ENCODE peak calls at places on chromosomes 5 and 9, in four cellular contexts. U is WTC11, I is GM12878, W is K562. S is an unnamed sample.

GRCh38 chr5:9192286-9192685 is 353.6 kb downstream of the SEMA5A start:
- DNase-seq in U (no peak), I (no peak), W (no peak), S (no peak)

GRCh38 chr5:109689740-109690455 is at the start of gene MAN2A1:
- DNase-seq in U (peak), I (no peak), W (peak), S (no peak)

GRCh38 chr5:128015978-128016377 is 67.6 kb upstream of the SLC12A2 start:
- DNase-seq in U (no peak), I (no peak), W (no peak), S (no peak)

GRCh38 chr5:134458234-134458633 is 46.6 kb upstream of the CDKN2AIPNL start:
- DNase-seq in U (no peak), I (no peak), W (no peak), S (no peak)

GRCh38 chr5:61449756-61450155 is 117.7 kb downstream of the ZSWIM6 start:
- DNase-seq in U (no peak), I (no peak), W (no peak), S (no peak)

GRCh38 chr9:120692901-120693573 is 21.2 kb downstream of the MEGF9 start:
- DNase-seq in U (no peak), I (no peak), W (no peak), S (no peak)

GRCh38 chr5:173326501-173326960 is 1.7 kb downstream of the STC2 start:
- DNase-seq in U (no peak), I (no peak), W (peak), S (no peak)

GRCh38 chr5:997711-998110 is 10.9 kb upstream of the NKD2 start:
- DNase-seq in U (peak), I (no peak), W (no peak), S (no peak)

GRCh38 chr5:97181856-97182545 is 1.0 kb downstream of the RIOK2 start:
- DNase-seq in U (no peak), I (no peak), W (no peak), S (no peak)

GRCh38 chr5:127085371-127085770 is 12.1 kb upstream of the C5orf63 start:
- DNase-seq in U (no peak), I (no peak), W (no peak), S (no peak)

GRCh38 chr5:134577022-134577795 is 51.7 kb downstream of the JADE2 start:
- DNase-seq in U (no peak), I (no peak), W (no peak), S (no peak)

GRCh38 chr9:125700791-125701190 is 6.2 kb downstream of the MAPKAP1 start:
- DNase-seq in U (peak), I (peak), W (no peak), S (no peak)

GRCh38 chr9:125699870-125700269 is 7.1 kb downstream of the MAPKAP1 start:
- DNase-seq in U (no peak), I (no peak), W (no peak), S (no peak)

GRCh38 chr9:125703662-125704061 is 3.3 kb downstream of the MAPKAP1 start:
- DNase-seq in U (no peak), I (no peak), W (no peak), S (no peak)

GRCh38 chr9:125705893-125706292 is 1.1 kb downstream of the MAPKAP1 start:
- DNase-seq in U (no peak), I (no peak), W (no peak), S (no peak)

GRCh38 chr9:125701351-125701750 is 5.7 kb downstream of the MAPKAP1 start:
- DNase-seq in U (no peak), I (no peak), W (no peak), S (no peak)
- TF ChIP-seq ATF2 in U (no peak), I (no peak), W (no peak), S (no peak)

GRCh38 chr9:133139246-133140173 is 18.5 kb upstream of the RALGDS start:
- DNase-seq in U (no peak), I (no peak), W (no peak), S (no peak)
- TF ChIP-seq ATF2 in U (no peak), I (no peak), W (no peak), S (no peak)

DNA sequence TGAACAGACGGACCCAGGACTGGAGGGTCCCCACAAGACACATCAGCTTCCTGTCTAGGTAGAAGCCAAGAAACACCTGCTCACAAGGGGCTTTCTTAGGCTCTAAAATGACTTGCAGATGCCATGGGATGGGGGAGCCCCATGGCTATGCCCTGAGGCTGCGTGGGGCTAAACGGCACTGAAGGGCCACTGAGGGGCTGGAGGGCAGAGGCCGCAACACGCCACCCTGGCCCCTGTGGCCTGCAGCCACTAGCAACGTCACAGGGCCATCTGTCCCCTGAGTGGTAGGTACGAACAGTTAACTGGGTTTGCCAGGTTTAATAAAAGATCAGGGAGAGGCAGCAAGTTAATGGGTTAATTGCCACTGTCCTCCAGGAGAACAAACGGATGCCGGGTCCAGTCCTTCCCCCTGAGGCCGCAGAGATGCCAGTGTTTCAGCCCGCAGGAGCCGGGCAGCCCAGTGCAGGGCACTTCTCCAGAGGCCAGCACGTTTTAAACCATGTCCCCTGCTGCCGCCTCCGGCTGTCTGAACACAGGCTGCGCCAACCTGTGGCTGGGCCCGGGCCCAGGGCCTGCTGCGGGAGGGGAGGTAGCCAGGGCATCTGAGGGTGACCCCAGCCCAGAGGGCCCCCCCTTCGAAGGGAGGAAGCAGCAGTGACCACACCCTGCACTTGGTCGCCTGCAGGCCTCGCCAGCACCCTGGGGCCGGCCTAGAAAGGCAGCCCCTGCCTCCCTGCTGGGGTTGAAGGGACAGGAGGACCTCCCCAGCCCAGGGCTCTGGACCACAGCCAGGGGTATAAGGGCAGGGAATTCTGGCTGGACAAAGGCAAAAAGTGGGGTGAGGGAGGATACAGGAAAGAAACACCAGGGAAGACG is 227.4 kb downstream of the FANCC start:
- DNase-seq in U (no peak), I (no peak), W (peak), S (no peak)
- TF ChIP-seq ATF2 in U (no peak), I (no peak), W (no peak), S (no peak)

DNA sequence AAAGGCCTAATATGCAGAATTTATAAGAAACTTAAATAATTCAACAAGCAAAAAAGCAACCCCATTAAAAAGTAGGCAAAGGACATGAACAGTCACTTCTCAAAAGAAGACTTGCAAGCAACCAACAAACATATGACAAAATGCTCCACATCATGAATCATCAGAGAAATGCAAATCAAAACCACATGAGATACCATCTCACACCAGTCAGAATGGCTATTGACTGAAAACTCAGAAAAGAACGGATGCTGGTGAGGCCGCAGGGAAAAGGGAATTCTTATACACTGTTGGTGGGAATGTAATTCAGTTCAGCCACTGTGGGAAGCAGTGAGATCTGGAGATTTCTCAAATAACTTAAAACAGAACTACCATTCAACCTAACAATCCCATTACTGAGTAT is 104.2 kb upstream of the MAP3K1 start:
- DNase-seq in U (no peak), I (no peak), W (no peak), S (no peak)
- TF ChIP-seq ATF2 in U (no peak), I (no peak), W (no peak), S (no peak)

GRCh38 chr5:132785355-132785754 is 8.3 kb upstream of the SEPTIN8 start:
- DNase-seq in U (no peak), I (no peak), W (no peak), S (no peak)
- TF ChIP-seq ATF2 in U (no peak), I (no peak), W (no peak), S (no peak)

GRCh38 chr9:86097510-86098224 is 1.7 kb downstream of the GOLM1 start:
- DNase-seq in U (no peak), I (no peak), W (no peak), S (no peak)

GRCh38 chr9:86099695-86100364 is 472 bp upstream of the GOLM1 start:
- DNase-seq in U (peak), I (no peak), W (no peak), S (peak)

GRCh38 chr9:86102626-86103025 is 3.3 kb upstream of the GOLM1 start:
- DNase-seq in U (no peak), I (no peak), W (no peak), S (no peak)

GRCh38 chr9:86096382-86096781 is 3.0 kb downstream of the GOLM1 start:
- DNase-seq in U (no peak), I (no peak), W (no peak), S (no peak)

GRCh38 chr9:86098793-86099694 is at the start of gene GOLM1:
- DNase-seq in U (peak), I (no peak), W (peak), S (peak)
- TF ChIP-seq ATF2 in U (no peak), I (no peak), W (no peak), S (no peak)

DNA sequence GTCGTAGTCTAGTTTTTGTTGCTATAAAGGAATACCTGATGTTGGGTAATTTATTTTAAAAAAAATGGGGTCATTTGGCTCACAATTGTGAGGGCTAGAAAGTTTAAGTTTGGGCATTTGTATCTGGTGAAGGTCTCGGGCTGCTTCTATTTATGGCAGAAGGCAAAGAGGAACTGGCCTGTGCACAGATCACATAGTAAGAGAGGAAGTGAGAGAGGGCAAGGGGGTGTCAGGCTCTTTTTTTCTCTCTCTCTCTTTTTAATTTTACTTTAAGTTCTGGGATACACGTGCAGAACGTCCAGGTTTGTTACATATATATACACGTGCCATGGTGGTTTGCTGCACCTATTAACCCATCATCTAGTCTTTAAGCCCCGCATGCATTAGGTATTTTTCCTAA is 453.3 kb downstream of the DIRAS2 start:
- DNase-seq in U (no peak), I (peak), W (no peak), S (no peak)
- TF ChIP-seq ATF2 in U (no peak), I (no peak), W (no peak), S (no peak)

S was measured in H1.